ENCODE peak calls at places on chromosomes 16 and 17, in seven cellular contexts. S is GM12892, V is SK-N-SH, R is H1, N is HepG2, P is GM12878, C is K562. H is an unnamed sample.

GRCh38 chr17:48995871-48996695 is 1.1 kb upstream of the IGF2BP1 start:
- DNase-seq in S (no peak), V (peak), R (peak), N (peak), P (no peak), C (peak), H (no peak)

GRCh38 chr17:76843703-76844484 is 24.3 kb upstream of the MGAT5B start:
- DNase-seq in S (no peak), V (peak), R (no peak), N (no peak), P (no peak), C (peak), H (no peak)

GRCh38 chr16:89922477-89922883 is 662 bp upstream of the TUBB3 start:
- DNase-seq in S (no peak), V (peak), R (no peak), N (peak), P (no peak), C (peak), H (no peak)

GRCh38 chr16:1494129-1494640 is 1.0 kb downstream of the TELO2 start:
- DNase-seq in S (no peak), V (peak), R (peak), N (peak), P (no peak), C (peak), H (no peak)

GRCh38 chr17:35214192-35214591 is 20.0 kb upstream of the SLC35G3 start:
- DNase-seq in S (no peak), V (no peak), R (no peak), N (no peak), P (no peak), C (no peak), H (no peak)

GRCh38 chr16:17503331-17503730 is 32.6 kb upstream of the XYLT1 start:
- DNase-seq in S (no peak), V (no peak), R (no peak), N (no peak), P (no peak), C (no peak), H (no peak)

GRCh38 chr17:69997332-69997731 is 77.7 kb upstream of the KCNJ16 start:
- DNase-seq in S (no peak), V (no peak), R (no peak), N (no peak), P (no peak), C (no peak), H (no peak)

GRCh38 chr17:64148699-64149098 is 18.8 kb upstream of the ERN1 start:
- DNase-seq in S (no peak), V (peak), R (no peak), N (no peak), P (no peak), C (no peak), H (no peak)

GRCh38 chr17:7873051-7873450 is 15.2 kb downstream of the CYB5D1 start:
- DNase-seq in S (no peak), V (no peak), R (no peak), N (no peak), P (no peak), C (no peak), H (no peak)

GRCh38 chr16:79587897-79588296 is 12.6 kb downstream of the MAF start:
- DNase-seq in S (no peak), V (peak), R (no peak), N (no peak), P (no peak), C (no peak), H (no peak)

GRCh38 chr17:40727447-40728231 is 24.1 kb upstream of the KRT24 start:
- DNase-seq in S (peak), V (no peak), R (no peak), N (no peak), P (peak), C (no peak), H (peak)

GRCh38 chr17:56441331-56441730 is 152.2 kb upstream of the NOG start:
- DNase-seq in S (no peak), V (no peak), R (no peak), N (no peak), P (no peak), C (no peak), H (no peak)

GRCh38 chr17:14306602-14307001 is 5.7 kb downstream of the HS3ST3B1 start:
- DNase-seq in S (no peak), V (no peak), R (no peak), N (no peak), P (no peak), C (no peak), H (no peak)

GRCh38 chr16:75000481-75001081 is 1.8 kb downstream of the ZNRF1 start:
- DNase-seq in S (no peak), V (peak), R (no peak), N (no peak), P (no peak), C (no peak), H (no peak)

GRCh38 chr16:74997042-74997491 is 1.8 kb upstream of the ZNRF1 start:
- DNase-seq in S (no peak), V (no peak), R (no peak), N (peak), P (no peak), C (no peak), H (no peak)

GRCh38 chr16:74999683-75000480 is 1.1 kb downstream of the ZNRF1 start:
- DNase-seq in S (peak), V (peak), R (no peak), N (peak), P (no peak), C (peak), H (peak)

GRCh38 chr16:74999208-74999682 is 421 bp downstream of the ZNRF1 start:
- DNase-seq in S (peak), V (no peak), R (no peak), N (no peak), P (no peak), C (peak), H (peak)

DNA sequence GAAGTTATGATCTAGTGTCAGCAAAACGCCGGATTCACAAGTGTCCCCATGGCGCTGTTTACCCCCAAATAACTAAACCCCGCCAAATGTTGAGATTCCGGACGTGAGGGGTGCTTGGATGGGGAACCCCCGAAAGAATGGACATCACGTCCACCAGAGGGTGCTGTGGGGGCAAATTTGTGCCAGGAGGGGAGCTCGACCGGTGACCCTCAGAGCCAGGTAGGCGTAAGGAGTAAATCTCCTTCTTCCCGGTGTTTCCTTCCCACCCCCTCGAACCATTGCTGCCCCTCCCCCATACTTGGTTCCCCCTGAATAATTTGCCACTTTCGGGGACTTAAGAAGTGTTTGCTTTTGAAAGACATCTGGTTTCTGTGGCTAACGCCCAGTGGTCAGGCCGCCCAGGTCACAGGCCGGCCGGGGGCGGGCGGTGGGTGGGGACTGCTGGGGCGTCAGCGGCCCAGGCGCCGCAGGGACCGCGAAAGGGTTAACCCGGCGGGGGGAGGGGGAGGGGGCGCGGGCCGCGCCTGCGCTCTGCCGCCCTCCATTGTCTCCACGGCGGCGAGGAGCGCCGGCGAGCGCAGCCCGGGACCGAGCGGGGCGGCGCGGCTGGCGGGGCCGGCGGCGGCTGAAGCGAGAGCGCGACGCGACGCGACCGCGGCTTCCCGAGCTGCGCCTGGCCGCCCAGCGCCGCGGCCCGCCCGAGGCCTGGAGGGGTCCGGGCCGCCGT is at the start of gene ZNRF1:
- DNase-seq in S (peak), V (peak), R (peak), N (peak), P (peak), C (peak), H (peak)
- TF ChIP-seq TAF1 in S (no peak), V (no peak), R (peak), N (no peak), P (no peak), C (no peak), H (no peak)

GRCh38 chr16:8718753-8719386 is 44.5 kb downstream of the ABAT start:
- DNase-seq in S (no peak), V (no peak), R (no peak), N (no peak), P (no peak), C (no peak), H (no peak)

GRCh38 chr16:8717892-8718400 is 43.5 kb downstream of the ABAT start:
- DNase-seq in S (no peak), V (no peak), R (no peak), N (no peak), P (no peak), C (no peak), H (no peak)

GRCh38 chr16:8720967-8721692 is 46.7 kb downstream of the ABAT start:
- DNase-seq in S (no peak), V (no peak), R (no peak), N (no peak), P (no peak), C (no peak), H (no peak)

GRCh38 chr16:8721693-8722348 is 47.4 kb downstream of the ABAT start:
- DNase-seq in S (no peak), V (peak), R (no peak), N (no peak), P (no peak), C (peak), H (no peak)

GRCh38 chr16:8720080-8720966 is 45.9 kb downstream of the ABAT start:
- DNase-seq in S (no peak), V (peak), R (no peak), N (peak), P (no peak), C (peak), H (peak)
- TF ChIP-seq POLR2AphosphoS5 in S (no peak), V (no peak), R (no peak), N (no peak), P (no peak), C (no peak), H (no peak)

DNA sequence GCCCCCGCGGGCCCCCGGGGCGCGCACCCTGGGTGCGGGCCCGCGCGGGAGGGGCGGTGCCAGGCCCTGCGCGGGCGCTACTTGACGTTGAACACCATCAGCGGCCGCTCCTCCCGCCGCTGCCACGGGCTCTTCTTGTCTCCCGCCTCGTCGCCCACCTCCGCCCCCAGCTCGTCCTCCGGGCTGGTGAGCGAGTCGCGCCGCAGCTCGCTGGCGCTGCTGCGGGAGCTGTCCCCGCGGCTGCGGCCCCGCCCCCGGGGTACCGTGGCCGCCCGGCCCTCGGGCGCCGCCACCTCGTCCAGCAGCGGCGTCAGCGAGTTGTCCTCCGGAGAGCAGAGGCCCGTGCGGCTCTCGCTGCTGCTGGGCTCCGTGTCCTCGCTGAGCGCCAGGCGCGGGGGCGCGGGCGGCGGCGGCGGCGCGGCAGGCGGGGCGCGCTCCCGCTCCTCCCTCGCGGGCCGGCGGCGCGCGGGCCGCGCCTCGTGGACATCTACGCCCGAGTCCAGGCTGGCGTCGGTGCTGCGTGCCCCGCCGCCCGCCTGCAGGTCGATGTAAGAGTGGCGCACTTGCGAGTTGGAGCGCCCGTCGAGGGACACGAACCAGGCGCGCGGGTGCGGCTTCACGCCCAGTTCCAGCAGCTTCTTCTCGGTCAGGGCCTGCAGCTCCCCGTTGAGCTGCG is 8.7 kb downstream of the GRN start:
- DNase-seq in S (no peak), V (no peak), R (no peak), N (no peak), P (no peak), C (no peak), H (no peak)
- TF ChIP-seq TAF1 in S (no peak), V (no peak), R (peak), N (no peak), P (no peak), C (no peak), H (no peak)

GRCh38 chr16:4412854-4413253 is 3.5 kb downstream of the CORO7 start:
- DNase-seq in S (no peak), V (no peak), R (no peak), N (no peak), P (no peak), C (no peak), H (no peak)
- TF ChIP-seq POLR2AphosphoS5 in S (no peak), V (no peak), R (no peak), N (no peak), P (no peak), C (no peak), H (no peak)

GRCh38 chr17:29590979-29591736 is 1.7 kb upstream of the GIT1 start:
- DNase-seq in S (no peak), V (peak), R (no peak), N (peak), P (no peak), C (peak), H (no peak)

GRCh38 chr17:29588561-29589411 is 662 bp downstream of the GIT1 start:
- DNase-seq in S (peak), V (peak), R (no peak), N (no peak), P (no peak), C (peak), H (no peak)

GRCh38 chr17:29590261-29590978 is 972 bp upstream of the GIT1 start:
- DNase-seq in S (no peak), V (no peak), R (no peak), N (no peak), P (no peak), C (peak), H (no peak)

GRCh38 chr17:29588017-29588557 is 1.4 kb downstream of the GIT1 start:
- DNase-seq in S (no peak), V (no peak), R (no peak), N (no peak), P (no peak), C (no peak), H (no peak)

GRCh38 chr17:29589524-29590260 is at the start of gene GIT1:
- DNase-seq in S (peak), V (peak), R (no peak), N (peak), P (no peak), C (peak), H (peak)
- TF ChIP-seq TAF1 in S (no peak), V (peak), R (no peak), N (peak), P (no peak), C (peak), H (no peak)

DNA sequence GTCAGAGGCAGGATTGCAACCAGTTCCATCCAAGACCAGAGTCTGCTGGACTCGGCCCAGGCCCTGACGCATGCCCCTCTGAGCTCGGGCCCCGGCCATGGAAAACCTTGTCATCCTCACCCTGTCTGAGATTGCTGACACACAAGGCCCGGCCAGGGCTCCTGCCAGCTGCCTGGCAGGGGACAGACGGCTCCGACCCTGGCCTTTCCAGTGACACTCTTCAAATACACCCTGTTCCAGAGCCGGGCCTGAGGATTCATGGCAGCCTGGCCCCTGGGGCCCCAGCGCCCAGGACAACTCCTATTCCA is 3.2 kb upstream of the PABPN1L start:
- DNase-seq in S (no peak), V (no peak), R (no peak), N (no peak), P (no peak), C (no peak), H (no peak)
- TF ChIP-seq POLR2AphosphoS5 in S (no peak), V (no peak), R (no peak), N (no peak), P (no peak), C (no peak), H (no peak)

GRCh38 chr17:75319818-75320691 is 30.8 kb upstream of the SLC25A19 start:
- DNase-seq in S (no peak), V (no peak), R (no peak), N (no peak), P (no peak), C (no peak), H (no peak)
- TF ChIP-seq TAF1 in S (no peak), V (no peak), R (no peak), N (no peak), P (no peak), C (no peak), H (no peak)

H was measured in GM12891.